ENCODE peak calls at places on chromosome 6, in five cellular contexts. A, G, K, E and Z are unnamed samples.

GRCh38 chr6:16332175-16332542 is 93.8 kb downstream of the GMPR start:
- DNase-seq in A (peak; percentile 86), G (peak; percentile 89), K (peak; percentile 66), E (peak; percentile 38), Z (peak; percentile 77)

GRCh38 chr6:307065-307814 is 15.0 kb downstream of the DUSP22 start:
- DNase-seq in A (no peak), G (no peak), K (no peak), E (no peak), Z (no peak)

GRCh38 chr6:15501806-15502450 is 160.9 kb downstream of the DTNBP1 start:
- DNase-seq in A (no peak), G (peak; percentile 48), K (peak; percentile 49), E (no peak), Z (peak; percentile 59)

GRCh38 chr6:113406051-113406695 is 451.0 kb upstream of the MARCKS start:
- DNase-seq in A (no peak), G (no peak), K (no peak), E (no peak), Z (no peak)

GRCh38 chr6:160071805-160072687 is 49.6 kb upstream of the SLC22A1 start:
- DNase-seq in A (no peak), G (no peak), K (no peak), E (no peak), Z (no peak)

GRCh38 chr6:73036689-73037088 is 188.6 kb downstream of the KHDC1L start:
- DNase-seq in A (no peak), G (no peak), K (no peak), E (no peak), Z (no peak)

GRCh38 chr6:129312865-129313264 is 397.1 kb downstream of the ARHGAP18 start:
- DNase-seq in A (no peak), G (no peak), K (peak; percentile 80), E (no peak), Z (peak; percentile 35)

GRCh38 chr6:89494131-89494793 is 61.3 kb downstream of the ANKRD6 start:
- DNase-seq in A (peak; percentile 32), G (no peak), K (no peak), E (no peak), Z (no peak)

GRCh38 chr6:130138116-130138908 is 84.4 kb downstream of the SAMD3 start:
- DNase-seq in A (no peak), G (no peak), K (no peak), E (no peak), Z (no peak)

GRCh38 chr6:138803914-138804313 is 8.0 kb downstream of the ECT2L start:
- DNase-seq in A (no peak), G (no peak), K (no peak), E (no peak), Z (no peak)

GRCh38 chr6:108888052-108888451 is 39.8 kb downstream of the ARMC2 start:
- DNase-seq in A (no peak), G (no peak), K (no peak), E (no peak), Z (no peak)

GRCh38 chr6:41560440-41561192 is 14.4 kb downstream of the FOXP4 start:
- DNase-seq in A (peak; percentile 87), G (peak; percentile 22), K (no peak), E (peak; percentile 89), Z (no peak)

GRCh38 chr6:29743568-29743967 is 20.3 kb downstream of the HLA-F start:
- DNase-seq in A (no peak), G (no peak), K (no peak), E (no peak), Z (no peak)

GRCh38 chr6:17341117-17341805 is 52.1 kb upstream of the CAP2 start:
- DNase-seq in A (no peak), G (no peak), K (no peak), E (no peak), Z (no peak)

GRCh38 chr6:90508753-90509152 is 78.1 kb downstream of the MAP3K7 start:
- DNase-seq in A (no peak), G (no peak), K (no peak), E (no peak), Z (no peak)

GRCh38 chr6:35402136-35402855 is 49.8 kb upstream of the FANCE start:
- DNase-seq in A (no peak), G (no peak), K (no peak), E (no peak), Z (no peak)

GRCh38 chr6:85866373-85866740 is 223.7 kb upstream of the SYNCRIP start:
- DNase-seq in A (no peak), G (no peak), K (no peak), E (no peak), Z (peak; percentile 23)

GRCh38 chr6:114096553-114097172 is 125.7 kb upstream of the HDAC2 start:
- DNase-seq in A (peak; percentile 10), G (peak; percentile 30), K (no peak), E (no peak), Z (peak; percentile 15)

GRCh38 chr6:1605822-1606532 is 3.7 kb upstream of the FOXC1 start:
- DNase-seq in A (no peak), G (no peak), K (no peak), E (no peak), Z (no peak)

GRCh38 chr6:10402648-10403311 is 12.1 kb downstream of the TFAP2A start:
- DNase-seq in A (no peak), G (no peak), K (no peak), E (peak; percentile 1), Z (no peak)

GRCh38 chr6:12477616-12478015 is 187.5 kb downstream of the EDN1 start:
- DNase-seq in A (no peak), G (no peak), K (no peak), E (no peak), Z (no peak)

GRCh38 chr6:82076855-82077254 is 170.7 kb downstream of the IBTK start:
- DNase-seq in A (no peak), G (peak; percentile 69), K (no peak), E (no peak), Z (no peak)

GRCh38 chr6:44023586-44024454 is 103.4 kb downstream of the MRPL14 start:
- DNase-seq in A (no peak), G (no peak), K (no peak), E (no peak), Z (no peak)

GRCh38 chr6:158852312-158853071 is 33.3 kb upstream of the EZR start:
- DNase-seq in A (no peak), G (no peak), K (no peak), E (no peak), Z (peak; percentile 40)

GRCh38 chr6:100808638-100809275 is 72.4 kb downstream of the ASCC3 start:
- DNase-seq in A (no peak), G (no peak), K (peak; percentile 11), E (no peak), Z (no peak)

GRCh38 chr6:18632670-18633410 is 245.7 kb downstream of the RNF144B start:
- DNase-seq in A (no peak), G (peak; percentile 40), K (peak; percentile 77), E (no peak), Z (no peak)

GRCh38 chr6:47203266-47203967 is 106.3 kb downstream of the TNFRSF21 start:
- DNase-seq in A (no peak), G (no peak), K (no peak), E (no peak), Z (no peak)

GRCh38 chr6:139250296-139251274 is 41.2 kb downstream of the TXLNB start:
- DNase-seq in A (peak; percentile 79), G (peak; percentile 60), K (peak; percentile 60), E (no peak), Z (peak; percentile 64)

GRCh38 chr6:143594647-143595046 is 83.1 kb upstream of the PHACTR2 start:
- DNase-seq in A (no peak), G (no peak), K (peak; percentile 11), E (no peak), Z (peak; percentile 21)

GRCh38 chr6:127496471-127496870 is 22.7 kb downstream of the MTCL3 start:
- DNase-seq in A (no peak), G (no peak), K (no peak), E (no peak), Z (no peak)

GRCh38 chr6:116217069-116217468 is 36.8 kb downstream of the TSPYL4 start:
- DNase-seq in A (peak; percentile 14), G (peak; percentile 61), K (no peak), E (peak; percentile 21), Z (peak; percentile 5)

GRCh38 chr6:40395066-40395697 is 192.0 kb downstream of the LRFN2 start:
- DNase-seq in A (no peak), G (no peak), K (no peak), E (no peak), Z (no peak)

GRCh38 chr6:75210885-75211739 is 5.3 kb upstream of the COL12A1 start:
- DNase-seq in A (peak; percentile 38), G (peak; percentile 60), K (peak; percentile 68), E (peak; percentile 9), Z (peak; percentile 65)

GRCh38 chr6:34562861-34563512 is 6.9 kb upstream of the SPDEF start:
- DNase-seq in A (no peak), G (no peak), K (no peak), E (no peak), Z (no peak)

GRCh38 chr6:154404791-154405400 is 48.3 kb upstream of the IPCEF1 start:
- DNase-seq in A (no peak), G (no peak), K (peak; percentile 26), E (no peak), Z (peak; percentile 56)

GRCh38 chr6:12245763-12246720 is 44.1 kb upstream of the EDN1 start:
- DNase-seq in A (no peak), G (peak; percentile 89), K (peak; percentile 29), E (no peak), Z (no peak)

GRCh38 chr6:48817714-48818113 is 645.3 kb downstream of the MMUT start:
- DNase-seq in A (no peak), G (no peak), K (no peak), E (no peak), Z (peak; percentile 15)

GRCh38 chr6:127737009-127737486 is 160.1 kb downstream of the C6orf58 start:
- DNase-seq in A (peak; percentile 13), G (peak; percentile 79), K (peak; percentile 74), E (peak; percentile 2), Z (peak; percentile 61)

GRCh38 chr6:134361011-134361410 is 43.1 kb upstream of the SGK1 start:
- DNase-seq in A (no peak), G (no peak), K (no peak), E (no peak), Z (no peak)